ENCODE peak calls at places on chromosomes 16 and 17, in ten cellular contexts. X is cardiac muscle cell; K is choroid plexus epithelial cell; M is A549; Z is CD4-positive, alpha-beta memory T cell; C is IMR-90; S is brain microvascular endothelial cell; J is heart right ventricle; Q is right atrium auricular region; I is CD8-positive, alpha-beta T cell. A is an unnamed sample.

GRCh38 chr17:731943-732787 is at the start of gene TLCD3A:
- DNase-seq in X (peak), K (peak), M (peak), Z (peak), C (peak), S (peak), J (peak), Q (no peak), I (peak), A (peak)

GRCh38 chr17:6530324-6530920 is 25.9 kb downstream of the PITPNM3 start:
- DNase-seq in X (no peak), K (no peak), M (no peak), Z (no peak), C (no peak), S (no peak), J (no peak), Q (no peak), I (no peak), A (no peak)

GRCh38 chr17:79009397-79010303 is at the start of gene CANT1:
- DNase-seq in X (peak), K (peak), M (peak), Z (peak), C (peak), S (peak), J (peak), Q (no peak), I (peak), A (peak)

GRCh38 chr16:86059253-86060171 is 160.6 kb downstream of the IRF8 start:
- DNase-seq in X (peak), K (no peak), M (no peak), Z (no peak), C (peak), S (no peak), J (peak), Q (no peak), I (no peak), A (peak)

GRCh38 chr16:88637797-88638196 is 575 bp upstream of the IL17C start:
- DNase-seq in X (no peak), K (no peak), M (peak), Z (no peak), C (no peak), S (no peak), J (no peak), Q (no peak), I (no peak), A (no peak)

GRCh38 chr17:63842173-63842539 is 329 bp downstream of the SMARCD2 start:
- DNase-seq in X (no peak), K (no peak), M (no peak), Z (no peak), C (no peak), S (no peak), J (peak), Q (no peak), I (no peak), A (peak)

GRCh38 chr16:908526-909155 is 62.1 kb downstream of the LMF1 start:
- DNase-seq in X (no peak), K (no peak), M (no peak), Z (no peak), C (no peak), S (no peak), J (no peak), Q (no peak), I (no peak), A (peak)

GRCh38 chr17:10357768-10358167 is 15.0 kb downstream of the MYH13 start:
- DNase-seq in X (no peak), K (no peak), M (peak), Z (no peak), C (no peak), S (no peak), J (no peak), Q (no peak), I (peak), A (no peak)

GRCh38 chr16:28324235-28324886 is 32.0 kb downstream of the SBK1 start:
- DNase-seq in X (no peak), K (no peak), M (peak), Z (no peak), C (no peak), S (no peak), J (peak), Q (no peak), I (no peak), A (no peak)

GRCh38 chr17:42200702-42201101 is 6.4 kb upstream of the GHDC start:
- DNase-seq in X (peak), K (no peak), M (no peak), Z (no peak), C (no peak), S (no peak), J (peak), Q (peak), I (no peak), A (peak)

DNA sequence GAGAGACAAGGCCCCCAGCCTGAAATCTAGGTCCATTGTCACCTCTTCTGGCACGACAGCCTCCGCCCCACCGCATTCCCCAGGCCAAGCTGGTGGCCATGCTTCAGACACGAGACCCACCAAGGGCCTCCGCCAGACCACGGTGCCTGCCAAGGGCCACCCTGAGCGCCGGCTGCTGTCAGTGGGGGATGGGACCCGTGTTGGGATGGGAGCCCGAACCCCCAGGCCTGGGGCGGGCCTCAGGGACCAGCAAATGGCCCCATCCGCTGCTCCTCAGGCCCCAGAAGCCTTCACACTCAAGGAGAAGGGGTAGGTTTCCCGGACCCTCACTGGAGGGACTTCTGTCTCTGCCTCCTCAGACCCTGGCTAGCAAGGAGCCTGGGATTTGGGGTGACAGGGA is 1.0 kb downstream of the TEDC2 start:
- DNase-seq in X (no peak), K (no peak), M (no peak), Z (no peak), C (no peak), S (no peak), J (no peak), Q (no peak), I (no peak), A (no peak)
- H3K4me3 ChIP-seq in X (no peak), K (no peak), M (peak), Z (no peak), C (no peak), S (peak), J (no peak), Q (no peak), I (no peak), A (no peak)

DNA sequence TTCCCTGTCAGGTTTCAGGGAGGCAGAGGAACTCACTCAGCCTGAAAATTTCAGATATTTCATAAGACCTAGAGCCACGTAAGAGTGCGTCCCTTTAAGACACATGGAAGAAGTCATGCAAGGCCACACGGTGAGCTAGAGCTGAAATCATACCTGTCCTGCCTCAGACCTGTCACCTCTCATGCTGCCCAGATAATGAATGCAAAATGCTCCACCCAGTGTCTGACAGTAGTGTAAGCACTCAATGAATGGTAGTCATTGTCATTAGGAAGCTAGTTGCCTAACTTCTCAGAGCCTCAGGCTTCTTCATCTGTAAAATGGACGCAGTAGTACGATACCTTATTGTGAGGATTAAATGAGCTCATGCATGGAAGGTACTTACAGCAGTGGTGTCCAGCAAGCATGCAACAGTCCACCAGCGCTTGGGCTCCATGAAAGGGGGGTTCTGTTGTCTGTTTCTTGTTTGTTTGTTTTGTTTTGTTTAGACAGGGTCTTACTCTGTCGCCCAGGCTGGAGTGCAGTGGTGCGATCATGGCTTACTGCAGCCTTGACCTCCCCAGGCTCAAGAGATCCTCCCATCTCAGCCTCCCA is 60.7 kb downstream of the WSB1 start:
- DNase-seq in X (no peak), K (peak), M (peak), Z (no peak), C (no peak), S (no peak), J (no peak), Q (no peak), I (no peak), A (no peak)
- H3K4me3 ChIP-seq in X (no peak), K (no peak), M (peak), Z (no peak), C (no peak), S (peak), J (no peak), Q (no peak), I (no peak), A (no peak)

GRCh38 chr17:31919802-31920525 is 16.8 kb upstream of the SUZ12 start:
- DNase-seq in X (peak), K (peak), M (no peak), Z (no peak), C (peak), S (no peak), J (no peak), Q (no peak), I (no peak), A (no peak)
- H3K4me3 ChIP-seq in X (no peak), K (no peak), M (no peak), Z (no peak), C (no peak), S (no peak), J (no peak), Q (no peak), I (no peak), A (no peak)

DNA sequence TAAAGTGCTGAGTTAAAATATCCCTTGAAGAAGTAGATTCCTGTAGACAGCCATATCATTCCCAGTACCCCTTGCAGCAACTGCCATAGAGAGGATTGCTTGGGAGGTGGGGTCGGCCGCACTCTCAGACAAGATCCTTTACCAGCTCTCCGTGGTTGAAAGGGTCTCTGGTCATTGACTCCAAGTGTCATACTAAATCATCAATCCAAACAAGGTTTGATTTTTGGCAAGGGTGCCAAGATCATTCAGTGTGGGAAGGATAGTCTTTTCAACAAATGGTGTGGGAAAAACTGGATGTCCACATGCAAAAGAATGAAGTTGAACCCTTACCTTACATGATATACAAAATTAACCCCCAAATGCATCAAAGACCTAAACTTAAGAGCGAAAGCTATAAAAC is 21.8 kb downstream of the TBX2 start:
- DNase-seq in X (no peak), K (no peak), M (no peak), Z (no peak), C (no peak), S (no peak), J (no peak), Q (no peak), I (no peak), A (no peak)
- H3K4me3 ChIP-seq in X (no peak), K (no peak), M (no peak), Z (no peak), C (no peak), S (no peak), J (no peak), Q (no peak), I (no peak), A (no peak)